ENCODE peak calls at places on chromosomes 2 and 18, in ten cellular contexts. A is hypothalamus; K is stimulated activated CD4-positive, alpha-beta T cell treated with anti-CD3 and anti-CD28 coated beads, Interleukin-15, amount 100 ng/mL, for 1 hour; S is H54; H is Right ventricle myocardium inferior; E is GM10248; X is hepatic stellate cell; J is activated gamma-delta T cell treated with Interleukin-2 at 50 U/mL for 16 hours; U is anterior cingulate cortex; Z is lung. F is an unnamed sample.

GRCh38 chr2:191247381-191248057 is 2.3 kb downstream of the MYO1B start:
- DNase-seq in A (no peak), K (no peak), S (peak), H (no peak), E (no peak), X (peak), J (no peak), U (no peak), Z (no peak), F (peak)

GRCh38 chr18:55261253-55261652 is 302.0 kb upstream of the CCDC68 start:
- DNase-seq in A (no peak), K (no peak), S (no peak), H (no peak), E (no peak), X (no peak), J (no peak), U (no peak), Z (no peak), F (no peak)

GRCh38 chr2:48586433-48586832 is 31.2 kb upstream of the GTF2A1L start:
- DNase-seq in A (no peak), K (no peak), S (no peak), H (no peak), E (no peak), X (no peak), J (no peak), U (no peak), Z (no peak), F (no peak)

GRCh38 chr18:79954791-79955190 is 3.3 kb upstream of the SLC66A2 start:
- DNase-seq in A (no peak), K (no peak), S (no peak), H (no peak), E (no peak), X (no peak), J (no peak), U (no peak), Z (no peak), F (no peak)

GRCh38 chr2:224971214-224971613 is 71.1 kb downstream of the DOCK10 start:
- DNase-seq in A (no peak), K (no peak), S (no peak), H (no peak), E (no peak), X (no peak), J (no peak), U (no peak), Z (peak), F (no peak)

GRCh38 chr2:127406454-127406853 is 11.8 kb upstream of the PROC start:
- DNase-seq in A (no peak), K (no peak), S (no peak), H (no peak), E (no peak), X (no peak), J (no peak), U (no peak), Z (no peak), F (peak)

GRCh38 chr2:158385646-158386045 is 70.9 kb downstream of the CCDC148 start:
- DNase-seq in A (no peak), K (no peak), S (no peak), H (no peak), E (no peak), X (no peak), J (no peak), U (no peak), Z (no peak), F (no peak)

GRCh38 chr2:212864186-212864585 is 287.2 kb downstream of the IKZF2 start:
- DNase-seq in A (no peak), K (no peak), S (no peak), H (no peak), E (no peak), X (no peak), J (no peak), U (no peak), Z (no peak), F (no peak)

GRCh38 chr2:213101686-213102460 is 49.5 kb downstream of the IKZF2 start:
- DNase-seq in A (no peak), K (no peak), S (no peak), H (no peak), E (no peak), X (no peak), J (no peak), U (no peak), Z (no peak), F (no peak)

GRCh38 chr2:191178806-191179514 is 28.2 kb upstream of the STAT4 start:
- DNase-seq in A (no peak), K (no peak), S (no peak), H (peak), E (no peak), X (no peak), J (no peak), U (no peak), Z (no peak), F (peak)

GRCh38 chr2:213090772-213091171 is 60.6 kb downstream of the IKZF2 start:
- DNase-seq in A (no peak), K (no peak), S (no peak), H (no peak), E (no peak), X (no peak), J (no peak), U (no peak), Z (no peak), F (no peak)

GRCh38 chr2:226190479-226191252 is 609.0 kb downstream of the IRS1 start:
- DNase-seq in A (no peak), K (no peak), S (no peak), H (peak), E (no peak), X (no peak), J (no peak), U (no peak), Z (no peak), F (no peak)

GRCh38 chr2:113225505-113226259 is 51.9 kb downstream of the PSD4 start:
- DNase-seq in A (no peak), K (no peak), S (peak), H (no peak), E (no peak), X (no peak), J (no peak), U (peak), Z (no peak), F (no peak)

GRCh38 chr2:126749537-126749936 is 93.6 kb downstream of the GYPC start:
- DNase-seq in A (no peak), K (no peak), S (no peak), H (no peak), E (no peak), X (no peak), J (no peak), U (no peak), Z (peak), F (no peak)

GRCh38 chr2:15713475-15713874 is 121.8 kb downstream of the DDX1 start:
- DNase-seq in A (no peak), K (no peak), S (no peak), H (no peak), E (no peak), X (no peak), J (no peak), U (no peak), Z (no peak), F (no peak)

GRCh38 chr2:40719414-40719813 is 267.5 kb upstream of the SLC8A1 start:
- DNase-seq in A (no peak), K (no peak), S (no peak), H (no peak), E (no peak), X (no peak), J (no peak), U (no peak), Z (no peak), F (no peak)

GRCh38 chr2:20595439-20596192 is 55.3 kb downstream of the HS1BP3 start:
- DNase-seq in A (no peak), K (no peak), S (peak), H (peak), E (peak), X (no peak), J (no peak), U (no peak), Z (no peak), F (no peak)

GRCh38 chr2:181465686-181466375 is 8.6 kb downstream of the ITGA4 start:
- DNase-seq in A (no peak), K (no peak), S (no peak), H (no peak), E (no peak), X (no peak), J (no peak), U (no peak), Z (no peak), F (peak)

GRCh38 chr2:68357608-68358337 is 7.3 kb upstream of the PLEK start:
- DNase-seq in A (no peak), K (no peak), S (peak), H (no peak), E (peak), X (peak), J (no peak), U (no peak), Z (no peak), F (peak)

GRCh38 chr2:139825726-139826125 is 1045.5 kb upstream of the NXPH2 start:
- DNase-seq in A (no peak), K (no peak), S (no peak), H (no peak), E (no peak), X (no peak), J (no peak), U (no peak), Z (no peak), F (no peak)

GRCh38 chr18:79754022-79754761 is 43.5 kb upstream of the KCNG2 start:
- DNase-seq in A (no peak), K (no peak), S (no peak), H (no peak), E (no peak), X (no peak), J (no peak), U (no peak), Z (no peak), F (no peak)

GRCh38 chr2:158969717-158970521 is 1.5 kb downstream of the TANC1 start:
- DNase-seq in A (peak), K (no peak), S (no peak), H (no peak), E (no peak), X (no peak), J (no peak), U (peak), Z (peak), F (peak)

GRCh38 chr2:190023860-190024259 is 38.7 kb downstream of the MSTN start:
- DNase-seq in A (no peak), K (no peak), S (peak), H (no peak), E (peak), X (no peak), J (no peak), U (no peak), Z (no peak), F (peak)

GRCh38 chr2:128362889-128363228 is 44.2 kb upstream of the HS6ST1 start:
- DNase-seq in A (no peak), K (no peak), S (peak), H (no peak), E (no peak), X (peak), J (no peak), U (no peak), Z (no peak), F (peak)

GRCh38 chr2:204264068-204264693 is 281.1 kb upstream of the PARD3B start:
- DNase-seq in A (no peak), K (no peak), S (no peak), H (no peak), E (no peak), X (no peak), J (no peak), U (no peak), Z (no peak), F (no peak)

GRCh38 chr18:37566479-37567060 is 972 bp upstream of the CELF4 start:
- DNase-seq in A (no peak), K (no peak), S (no peak), H (no peak), E (no peak), X (no peak), J (no peak), U (no peak), Z (no peak), F (no peak)

GRCh38 chr2:111618577-111618930 is 265.4 kb downstream of the ANAPC1 start:
- DNase-seq in A (no peak), K (no peak), S (no peak), H (peak), E (no peak), X (peak), J (no peak), U (no peak), Z (no peak), F (no peak)

GRCh38 chr2:173153486-173153885 is 77.8 kb downstream of the MAP3K20 start:
- DNase-seq in A (no peak), K (no peak), S (no peak), H (no peak), E (no peak), X (no peak), J (no peak), U (no peak), Z (no peak), F (no peak)

GRCh38 chr2:10482460-10482859 is 34.3 kb upstream of the ODC1 start:
- DNase-seq in A (no peak), K (no peak), S (no peak), H (no peak), E (no peak), X (no peak), J (no peak), U (no peak), Z (no peak), F (no peak)

GRCh38 chr2:190444954-190445353 is 36.8 kb downstream of the MFSD6 start:
- DNase-seq in A (no peak), K (no peak), S (no peak), H (no peak), E (no peak), X (no peak), J (no peak), U (no peak), Z (no peak), F (no peak)

GRCh38 chr2:215950009-215950408 is 63.3 kb downstream of the MREG start:
- DNase-seq in A (no peak), K (no peak), S (no peak), H (no peak), E (peak), X (no peak), J (no peak), U (no peak), Z (no peak), F (peak)

GRCh38 chr2:68737717-68738116 is 3.1 kb downstream of the ARHGAP25 start:
- DNase-seq in A (no peak), K (no peak), S (no peak), H (no peak), E (peak), X (no peak), J (no peak), U (no peak), Z (no peak), F (no peak)

GRCh38 chr2:227464851-227465250 is 7.1 kb upstream of the AGFG1 start:
- DNase-seq in A (no peak), K (no peak), S (no peak), H (no peak), E (no peak), X (no peak), J (no peak), U (no peak), Z (no peak), F (no peak)

GRCh38 chr2:113966832-113967231 is 76.9 kb downstream of the ACTR3 start:
- DNase-seq in A (no peak), K (no peak), S (no peak), H (no peak), E (no peak), X (no peak), J (no peak), U (no peak), Z (no peak), F (peak)

GRCh38 chr2:152920846-152921245 is 202.4 kb downstream of the ARL6IP6 start:
- DNase-seq in A (no peak), K (no peak), S (peak), H (no peak), E (no peak), X (no peak), J (no peak), U (no peak), Z (no peak), F (no peak)

GRCh38 chr2:177217247-177217843 is 4.8 kb downstream of the HNRNPA3 start:
- DNase-seq in A (no peak), K (no peak), S (no peak), H (no peak), E (no peak), X (no peak), J (no peak), U (no peak), Z (no peak), F (no peak)

GRCh38 chr2:85326406-85326945 is 1.3 kb downstream of the TGOLN2 start:
- DNase-seq in A (no peak), K (no peak), S (no peak), H (no peak), E (peak), X (no peak), J (peak), U (no peak), Z (no peak), F (no peak)

GRCh38 chr2:133836691-133837090 is 268.4 kb upstream of the NCKAP5 start:
- DNase-seq in A (no peak), K (no peak), S (no peak), H (no peak), E (no peak), X (no peak), J (no peak), U (no peak), Z (no peak), F (no peak)

GRCh38 chr2:112482309-112483046 is 522 bp downstream of the TTL start:
- DNase-seq in A (peak), K (peak), S (peak), H (peak), E (peak), X (peak), J (peak), U (no peak), Z (peak), F (peak)

F was measured in fibroblast of gingiva.